ENCODE peak calls at places on chromosome 14, in five cellular contexts. X, N, A, L and C are unnamed samples.

GRCh38 chr14:65751510-65751909 is 339.0 kb downstream of the FUT8 start:
- DNase-seq in X (no peak), N (no peak), A (no peak), L (no peak), C (no peak)

GRCh38 chr14:60652674-60653387 is 3.6 kb upstream of the SIX1 start:
- DNase-seq in X (no peak), N (no peak), A (no peak), L (no peak), C (no peak)

GRCh38 chr14:76872796-76873432 is 46.7 kb downstream of the LRRC74A start:
- DNase-seq in X (peak), N (peak), A (peak), L (peak), C (peak)

GRCh38 chr14:22657861-22658260 is 13.7 kb upstream of the OR6J1 start:
- DNase-seq in X (no peak), N (peak), A (no peak), L (no peak), C (no peak)

GRCh38 chr14:81890020-81890419 is 356.4 kb upstream of the SEL1L start:
- DNase-seq in X (no peak), N (no peak), A (no peak), L (no peak), C (no peak)

GRCh38 chr14:75927564-75928087 is 54.2 kb downstream of the TGFB3 start:
- DNase-seq in X (no peak), N (no peak), A (no peak), L (no peak), C (no peak)

GRCh38 chr14:52906141-52906601 is 44.7 kb downstream of the FERMT2 start:
- DNase-seq in X (no peak), N (peak), A (no peak), L (no peak), C (no peak)

GRCh38 chr14:92409069-92409468 is 86.1 kb downstream of the SLC24A4 start:
- DNase-seq in X (no peak), N (peak), A (no peak), L (no peak), C (no peak)

GRCh38 chr14:94918896-94919295 is 149.0 kb upstream of the GSC start:
- DNase-seq in X (no peak), N (no peak), A (no peak), L (no peak), C (no peak)

GRCh38 chr14:80523518-80524117 is 312.3 kb upstream of the DIO2 start:
- DNase-seq in X (no peak), N (no peak), A (no peak), L (no peak), C (no peak)

GRCh38 chr14:30443368-30444007 is 115.5 kb upstream of the G2E3 start:
- DNase-seq in X (no peak), N (peak), A (no peak), L (no peak), C (no peak)

GRCh38 chr14:64730061-64730440 is 25.8 kb downstream of the PLEKHG3 start:
- DNase-seq in X (no peak), N (no peak), A (no peak), L (no peak), C (no peak)

GRCh38 chr14:99534863-99535262 is 53.7 kb downstream of the CCNK start:
- DNase-seq in X (no peak), N (no peak), A (no peak), L (no peak), C (no peak)

GRCh38 chr14:103213331-103213730 is 90.1 kb downstream of the TNFAIP2 start:
- DNase-seq in X (no peak), N (no peak), A (no peak), L (no peak), C (no peak)

GRCh38 chr14:38139926-38140325 is 67.8 kb upstream of the SSTR1 start:
- DNase-seq in X (no peak), N (no peak), A (no peak), L (no peak), C (no peak)

GRCh38 chr14:85601246-85601645 is 71.3 kb downstream of the FLRT2 start:
- DNase-seq in X (no peak), N (peak), A (no peak), L (no peak), C (no peak)

GRCh38 chr14:79543966-79544365 is 667.3 kb downstream of the DIO2 start:
- DNase-seq in X (no peak), N (peak), A (no peak), L (no peak), C (no peak)

GRCh38 chr14:90579088-90579487 is 182.3 kb downstream of the CALM1 start:
- DNase-seq in X (no peak), N (no peak), A (no peak), L (no peak), C (no peak)